ENCODE peak calls at places on chromosomes 5 and 9, in eight cellular contexts. E is Peyer's patch, K is substantia nigra, T is heart right ventricle, J is psoas muscle, C is lower lobe of right lung, M is left ventricle myocardium inferior, V is RWPE1. L is an unnamed sample.

GRCh38 chr9:37542895-37543294 is 33.3 kb downstream of the FBXO10 start:
- DNase-seq in E (no peak), K (no peak), T (no peak), J (no peak), C (no peak), M (no peak), V (peak), L (no peak)

GRCh38 chr5:14186132-14186830 is 43.1 kb downstream of the TRIO start:
- DNase-seq in E (no peak), K (no peak), T (no peak), J (no peak), C (no peak), M (no peak), V (peak), L (no peak)

GRCh38 chr5:76503929-76504328 is 100.8 kb downstream of the IQGAP2 start:
- DNase-seq in E (no peak), K (no peak), T (no peak), J (no peak), C (no peak), M (no peak), V (no peak), L (peak)

GRCh38 chr5:57687641-57688040 is 205.0 kb upstream of the ACTBL2 start:
- DNase-seq in E (no peak), K (no peak), T (no peak), J (no peak), C (no peak), M (no peak), V (no peak), L (no peak)

GRCh38 chr5:53923969-53924876 is 363.8 kb downstream of the NDUFS4 start:
- DNase-seq in E (no peak), K (no peak), T (no peak), J (no peak), C (no peak), M (no peak), V (no peak), L (no peak)

GRCh38 chr5:73381587-73382411 is 66.8 kb downstream of the FOXD1 start:
- DNase-seq in E (no peak), K (no peak), T (no peak), J (peak), C (no peak), M (no peak), V (no peak), L (no peak)

GRCh38 chr5:15009420-15009819 is 137.8 kb upstream of the ANKH start:
- DNase-seq in E (no peak), K (no peak), T (no peak), J (no peak), C (no peak), M (no peak), V (peak), L (no peak)

GRCh38 chr5:134577796-134578577 is 52.5 kb downstream of the JADE2 start:
- DNase-seq in E (peak), K (peak), T (peak), J (peak), C (peak), M (peak), V (peak), L (peak)

GRCh38 chr5:78562719-78563330 is 85.7 kb downstream of the LHFPL2 start:
- DNase-seq in E (no peak), K (no peak), T (no peak), J (no peak), C (no peak), M (no peak), V (no peak), L (no peak)

GRCh38 chr9:100228352-100228869 is 124.3 kb downstream of the TEX10 start:
- DNase-seq in E (no peak), K (no peak), T (no peak), J (no peak), C (no peak), M (no peak), V (no peak), L (no peak)

GRCh38 chr5:101860563-101860962 is 435.5 kb downstream of the SLCO4C1 start:
- DNase-seq in E (no peak), K (no peak), T (no peak), J (no peak), C (peak), M (no peak), V (no peak), L (no peak)

GRCh38 chr9:137411670-137412380 is 11.1 kb downstream of the EXD3 start:
- DNase-seq in E (peak), K (no peak), T (peak), J (peak), C (peak), M (peak), V (peak), L (peak)

GRCh38 chr5:77663081-77663863 is 24.8 kb upstream of the OTP start:
- DNase-seq in E (no peak), K (no peak), T (no peak), J (no peak), C (no peak), M (no peak), V (no peak), L (no peak)

GRCh38 chr5:177369050-177369912 is 11.6 kb downstream of the RGS14 start:
- DNase-seq in E (no peak), K (no peak), T (no peak), J (no peak), C (no peak), M (no peak), V (peak), L (no peak)

GRCh38 chr9:117768740-117769400 is 64.7 kb downstream of the TLR4 start:
- DNase-seq in E (no peak), K (no peak), T (no peak), J (no peak), C (no peak), M (no peak), V (no peak), L (no peak)

GRCh38 chr9:97873877-97874276 is 20.9 kb downstream of the FOXE1 start:
- DNase-seq in E (no peak), K (no peak), T (no peak), J (no peak), C (no peak), M (no peak), V (peak), L (no peak)

GRCh38 chr5:126659805-126660483 is 59.2 kb downstream of the PHAX start:
- DNase-seq in E (no peak), K (no peak), T (no peak), J (no peak), C (no peak), M (no peak), V (no peak), L (no peak)

GRCh38 chr9:87067426-87067825 is 120.1 kb upstream of the GAS1 start:
- DNase-seq in E (no peak), K (no peak), T (no peak), J (no peak), C (no peak), M (no peak), V (no peak), L (no peak)

GRCh38 chr5:36417221-36417620 is 115.5 kb upstream of the RANBP3L start:
- DNase-seq in E (no peak), K (no peak), T (no peak), J (no peak), C (no peak), M (no peak), V (no peak), L (no peak)

GRCh38 chr5:43627028-43627427 is 24.0 kb downstream of the NNT start:
- DNase-seq in E (no peak), K (no peak), T (no peak), J (peak), C (no peak), M (no peak), V (peak), L (no peak)

GRCh38 chr9:129898205-129898604 is 62.9 kb downstream of the USP20 start:
- DNase-seq in E (no peak), K (no peak), T (no peak), J (no peak), C (no peak), M (no peak), V (peak), L (no peak)

GRCh38 chr9:18542837-18543405 is 69.0 kb downstream of the ADAMTSL1 start:
- DNase-seq in E (no peak), K (no peak), T (no peak), J (no peak), C (no peak), M (no peak), V (no peak), L (no peak)

GRCh38 chr9:18296702-18297531 is 177.0 kb upstream of the ADAMTSL1 start:
- DNase-seq in E (no peak), K (no peak), T (no peak), J (no peak), C (no peak), M (no peak), V (no peak), L (no peak)

GRCh38 chr5:1765141-1765879 is 34.3 kb downstream of the MRPL36 start:
- DNase-seq in E (no peak), K (no peak), T (no peak), J (no peak), C (peak), M (no peak), V (no peak), L (peak)

GRCh38 chr5:140595538-140595937 is 30.9 kb downstream of the SLC35A4 start:
- DNase-seq in E (no peak), K (no peak), T (no peak), J (no peak), C (no peak), M (no peak), V (no peak), L (peak)

GRCh38 chr5:150131978-150132694 is 23.5 kb downstream of the PDGFRB start:
- DNase-seq in E (no peak), K (no peak), T (no peak), J (no peak), C (no peak), M (no peak), V (no peak), L (no peak)
- H3K27ac ChIP-seq in E (no peak), K (no peak), T (peak), J (no peak), C (peak), M (peak), V (no peak), L (no peak)

GRCh38 chr5:159786201-159786600 is 130.1 kb upstream of the ADRA1B start:
- DNase-seq in E (no peak), K (no peak), T (no peak), J (no peak), C (no peak), M (no peak), V (no peak), L (no peak)
- H3K27ac ChIP-seq in E (peak), K (no peak), T (no peak), J (no peak), C (peak), M (peak), V (no peak), L (no peak)

GRCh38 chr5:90015584-90016018 is 394.0 kb downstream of the CETN3 start:
- DNase-seq in E (no peak), K (no peak), T (no peak), J (no peak), C (no peak), M (no peak), V (peak), L (no peak)
- H3K27ac ChIP-seq in E (no peak), K (no peak), T (no peak), J (no peak), C (no peak), M (no peak), V (no peak), L (no peak)

GRCh38 chr9:112034216-112034611 is 137.6 kb downstream of the UGCG start:
- DNase-seq in E (no peak), K (no peak), T (no peak), J (no peak), C (no peak), M (no peak), V (no peak), L (no peak)

GRCh38 chr9:112035166-112035816 is 138.7 kb downstream of the UGCG start:
- DNase-seq in E (no peak), K (no peak), T (no peak), J (no peak), C (no peak), M (no peak), V (no peak), L (no peak)

GRCh38 chr9:112041199-112041535 is 133.9 kb downstream of the SUSD1 start:
- DNase-seq in E (no peak), K (no peak), T (no peak), J (no peak), C (no peak), M (no peak), V (no peak), L (no peak)

GRCh38 chr9:112038017-112038408 is 137.1 kb downstream of the SUSD1 start:
- DNase-seq in E (no peak), K (no peak), T (no peak), J (no peak), C (no peak), M (no peak), V (no peak), L (no peak)

DNA sequence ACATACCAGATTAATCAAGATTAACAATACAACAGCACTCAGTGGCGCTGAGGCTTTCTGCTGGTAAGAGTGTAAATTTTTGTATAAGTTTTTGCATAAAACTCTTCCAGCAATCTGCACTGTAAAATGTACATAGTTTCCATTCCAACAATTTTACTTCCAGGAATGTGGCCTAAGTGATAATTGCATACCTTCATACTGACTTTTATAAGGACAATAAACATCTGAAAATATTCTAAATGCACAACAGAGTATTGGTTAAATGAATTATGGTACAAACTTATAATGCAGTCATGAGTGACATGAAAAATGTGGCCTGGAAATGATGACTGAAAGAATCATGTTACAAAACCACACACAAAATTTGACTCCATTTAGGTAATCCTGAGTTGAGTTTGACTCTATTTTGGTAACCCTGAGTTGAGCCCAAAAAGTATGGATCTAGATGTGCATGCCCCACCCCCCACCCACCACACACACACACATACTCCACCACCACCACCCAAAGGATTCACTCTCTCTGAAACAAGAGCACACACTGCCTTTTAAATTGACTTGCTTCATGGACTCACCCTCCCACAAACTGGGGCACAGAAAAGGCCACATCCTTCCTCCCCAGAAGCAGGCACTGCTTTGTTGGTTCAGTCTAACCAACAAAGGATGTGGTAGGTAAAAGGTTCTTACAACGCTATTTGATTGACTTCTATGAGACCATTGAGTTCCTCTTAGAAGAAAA is 137.6 kb downstream of the SUSD1 start:
- DNase-seq in E (peak), K (no peak), T (no peak), J (no peak), C (no peak), M (no peak), V (no peak), L (no peak)
- H3K27ac ChIP-seq in E (no peak), K (no peak), T (no peak), J (no peak), C (no peak), M (no peak), V (no peak), L (no peak)

DNA sequence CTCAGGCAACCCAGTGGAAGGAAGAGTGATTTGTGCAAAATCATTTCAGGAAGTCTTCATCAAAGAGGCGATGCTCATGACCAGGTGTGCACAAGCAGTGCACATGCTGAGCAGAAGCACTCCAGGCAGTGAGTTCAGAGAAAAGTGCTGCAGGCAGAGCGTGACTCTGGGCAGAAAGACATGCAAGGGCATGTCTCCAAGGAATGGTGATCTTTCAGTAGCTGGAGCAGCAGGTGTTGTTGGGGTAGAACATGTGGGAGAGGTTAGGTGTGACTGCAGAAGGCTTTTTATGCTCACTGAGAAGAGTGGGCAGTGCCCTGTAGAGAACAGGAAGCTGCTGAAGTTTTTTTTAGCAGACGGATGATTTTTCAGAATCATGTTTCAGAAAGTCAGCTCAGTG is 545.5 kb upstream of the TLE4 start:
- DNase-seq in E (no peak), K (no peak), T (no peak), J (no peak), C (no peak), M (no peak), V (peak), L (no peak)
- H3K27ac ChIP-seq in E (no peak), K (no peak), T (no peak), J (no peak), C (no peak), M (no peak), V (peak), L (no peak)

GRCh38 chr5:83740741-83741140 is 20.1 kb upstream of the HAPLN1 start:
- DNase-seq in E (no peak), K (no peak), T (no peak), J (no peak), C (no peak), M (no peak), V (no peak), L (no peak)
- H3K27ac ChIP-seq in E (no peak), K (no peak), T (no peak), J (no peak), C (no peak), M (no peak), V (no peak), L (no peak)

DNA sequence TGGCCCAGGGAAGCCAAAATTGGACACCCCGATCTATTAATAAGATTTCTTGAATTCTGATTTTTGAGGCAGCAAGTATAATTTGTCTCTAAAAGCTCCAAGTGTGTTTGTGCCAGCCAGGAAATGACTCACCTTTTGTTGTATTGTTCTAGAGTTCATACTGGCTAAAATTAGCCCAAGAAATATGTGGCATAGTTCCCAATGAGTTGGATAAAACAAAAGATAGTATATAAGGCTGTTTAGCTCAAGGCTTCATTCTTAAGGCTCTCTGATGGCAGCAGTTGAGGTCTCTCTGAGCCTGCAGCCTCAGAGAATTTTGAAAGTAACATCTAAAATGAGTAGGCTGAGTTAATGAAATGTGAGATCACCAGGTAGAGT is 21.6 kb downstream of the HMGXB3 start:
- DNase-seq in E (no peak), K (no peak), T (no peak), J (no peak), C (no peak), M (no peak), V (peak), L (no peak)
- H3K27ac ChIP-seq in E (no peak), K (peak), T (peak), J (peak), C (peak), M (peak), V (peak), L (no peak)

DNA sequence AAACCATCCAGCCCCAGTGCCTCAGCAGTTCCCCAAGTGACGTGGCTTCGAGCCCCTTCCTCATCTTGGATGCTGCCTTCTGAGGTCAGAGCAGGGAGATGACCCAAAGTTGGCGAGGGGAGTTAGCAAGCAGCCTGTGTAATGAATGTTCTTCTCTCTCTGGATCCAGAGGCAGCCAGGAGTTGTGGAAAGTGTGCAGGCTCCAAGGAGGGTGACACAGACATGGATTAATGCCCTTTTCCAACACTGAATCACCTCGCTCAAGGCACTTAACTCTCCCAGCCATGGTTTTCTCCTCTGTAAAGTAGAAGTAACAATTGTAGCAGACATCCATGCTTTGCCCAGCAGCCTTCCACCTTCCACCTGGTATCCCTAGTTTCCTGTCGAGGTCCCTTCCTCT is 64.6 kb upstream of the HAND1 start:
- DNase-seq in E (no peak), K (no peak), T (no peak), J (no peak), C (no peak), M (no peak), V (no peak), L (no peak)
- H3K27ac ChIP-seq in E (peak), K (no peak), T (no peak), J (no peak), C (no peak), M (no peak), V (no peak), L (no peak)